ENCODE peak calls at places on chromosomes 5 and 9, in five cellular contexts. H, J, N, A and P are unnamed samples.

GRCh38 chr5:124519396-124519795 is 227.0 kb downstream of the ZNF608 start:
- DNase-seq in H (no peak), J (no peak), N (no peak), A (no peak), P (no peak)

GRCh38 chr9:89902450-89902849 is 297.6 kb downstream of the GADD45G start:
- DNase-seq in H (no peak), J (no peak), N (no peak), A (no peak), P (no peak)

GRCh38 chr5:43996221-43996620 is 393.0 kb downstream of the FGF10 start:
- DNase-seq in H (no peak), J (no peak), N (no peak), A (no peak), P (no peak)

GRCh38 chr9:98658965-98659364 is 49.8 kb downstream of the GABBR2 start:
- DNase-seq in H (no peak), J (no peak), N (no peak), A (no peak), P (no peak)

GRCh38 chr5:95631265-95631957 is 11.5 kb downstream of the GPR150 start:
- DNase-seq in H (no peak), J (no peak), N (no peak), A (no peak), P (no peak)

GRCh38 chr9:131310833-131311554 is 21.5 kb downstream of the PLPP7 start:
- DNase-seq in H (peak), J (peak), N (peak), A (no peak), P (peak)

GRCh38 chr9:136095495-136096058 is 488 bp upstream of the NACC2 start:
- DNase-seq in H (no peak), J (peak), N (no peak), A (no peak), P (no peak)

GRCh38 chr5:130109152-130109551 is 204.9 kb downstream of the CHSY3 start:
- DNase-seq in H (no peak), J (no peak), N (no peak), A (no peak), P (no peak)

GRCh38 chr9:104911029-104911607 is 16.8 kb downstream of the ABCA1 start:
- DNase-seq in H (no peak), J (no peak), N (no peak), A (no peak), P (no peak)

GRCh38 chr9:127805620-127806019 is 2.9 kb downstream of the FPGS start:
- DNase-seq in H (peak), J (no peak), N (no peak), A (peak), P (no peak)

GRCh38 chr9:120358877-120359276 is 221.1 kb downstream of the CDK5RAP2 start:
- DNase-seq in H (no peak), J (no peak), N (no peak), A (no peak), P (no peak)

GRCh38 chr5:72185717-72186388 is 78.6 kb downstream of the MAP1B start:
- DNase-seq in H (no peak), J (no peak), N (no peak), A (no peak), P (no peak)

GRCh38 chr9:26437056-26437711 is 455.4 kb downstream of the CAAP1 start:
- DNase-seq in H (no peak), J (no peak), N (no peak), A (no peak), P (no peak)

GRCh38 chr5:40717281-40717680 is 37.6 kb downstream of the PTGER4 start:
- DNase-seq in H (no peak), J (no peak), N (no peak), A (no peak), P (no peak)

GRCh38 chr5:51226420-51226735 is 156.9 kb upstream of the ISL1 start:
- DNase-seq in H (no peak), J (no peak), N (no peak), A (no peak), P (no peak)

GRCh38 chr5:17257705-17258273 is 40.4 kb downstream of the BASP1 start:
- DNase-seq in H (no peak), J (no peak), N (no peak), A (no peak), P (no peak)

GRCh38 chr9:14554866-14555265 is 138.4 kb downstream of the ZDHHC21 start:
- DNase-seq in H (no peak), J (no peak), N (no peak), A (no peak), P (no peak)

GRCh38 chr9:98132806-98133631 is 14.0 kb upstream of the TRIM14 start:
- DNase-seq in H (peak), J (no peak), N (no peak), A (peak), P (no peak)

GRCh38 chr5:58459276-58459859 is 518 bp downstream of the PLK2 start:
- DNase-seq in H (peak), J (no peak), N (no peak), A (no peak), P (no peak)

GRCh38 chr9:128122809-128123175 is 4.7 kb downstream of the PTGES2 start:
- DNase-seq in H (no peak), J (no peak), N (no peak), A (no peak), P (no peak)

GRCh38 chr9:15253197-15253596 is 53.8 kb downstream of the TTC39B start:
- DNase-seq in H (no peak), J (no peak), N (no peak), A (no peak), P (no peak)